ENCODE peak calls at places on chromosomes 5 and 9, in nine cellular contexts. T, M, E, J, I, V, K, X and A are unnamed samples.

GRCh38 chr5:79727722-79728355 is 38.2 kb downstream of the CMYA5 start:
- DNase-seq in I (no peak), J (no peak), K (no peak), E (no peak), M (no peak), V (no peak), T (no peak), X (no peak), A (no peak)

GRCh38 chr9:120948824-120949223 is 22.2 kb upstream of the TRAF1 start:
- DNase-seq in I (no peak), X (no peak), E (no peak), J (no peak), M (no peak), K (no peak), T (no peak), V (no peak), A (no peak)

GRCh38 chr5:173989432-173990082 is 587 bp downstream of the C5orf47 start:
- DNase-seq in I (no peak), M (no peak), K (no peak), X (no peak), T (no peak), J (no peak), E (no peak), V (no peak), A (no peak)

GRCh38 chr9:37904647-37905505 is 949 bp upstream of the SLC25A51 start:
- DNase-seq in X (no peak), M (no peak), I (peak), V (no peak), E (no peak), T (no peak), K (no peak), J (no peak), A (peak)

GRCh38 chr9:91187965-91188344 is 173.8 kb downstream of the AUH start:
- DNase-seq in K (no peak), V (no peak), I (no peak), X (no peak), T (no peak), E (no peak), M (no peak), J (peak), A (no peak)

GRCh38 chr5:78985407-78986223 is 505 bp upstream of the ARSB start:
- DNase-seq in V (no peak), I (peak), K (peak), J (peak), T (peak), E (no peak), M (peak), X (no peak), A (no peak)

GRCh38 chr5:78527054-78527884 is 121.3 kb downstream of the LHFPL2 start:
- DNase-seq in X (peak), I (no peak), E (no peak), M (no peak), J (peak), T (no peak), V (no peak), K (no peak), A (peak)

GRCh38 chr9:128724744-128725211 is 851 bp upstream of the ZDHHC12 start:
- DNase-seq in M (peak), J (peak), V (peak), T (peak), X (peak), E (no peak), I (peak), K (peak), A (peak)

GRCh38 chr9:27572918-27573698 is at the start of gene C9orf72:
- DNase-seq in M (no peak), J (peak), K (peak), T (peak), X (peak), E (peak), I (peak), V (peak), A (peak)

GRCh38 chr5:175872287-175873089 is 1.1 kb downstream of the CPLX2 start:
- DNase-seq in M (no peak), T (peak), E (no peak), J (no peak), X (peak), I (no peak), V (no peak), K (no peak), A (no peak)

GRCh38 chr9:120710110-120710981 is 3.9 kb downstream of the MEGF9 start:
- DNase-seq in E (no peak), M (peak), X (no peak), I (no peak), T (no peak), J (peak), K (no peak), V (no peak), A (peak)

GRCh38 chr5:2582106-2582505 is 169.4 kb downstream of the IRX2 start:
- DNase-seq in K (no peak), T (no peak), X (no peak), V (no peak), J (no peak), I (no peak), E (no peak), M (no peak), A (no peak)

GRCh38 chr9:3957296-3957695 is 342.6 kb downstream of the GLIS3 start:
- DNase-seq in J (no peak), K (no peak), X (no peak), E (no peak), M (no peak), V (no peak), T (no peak), I (no peak), A (no peak)

GRCh38 chr9:83596899-83597504 is 25.9 kb upstream of the IDNK start:
- DNase-seq in V (no peak), J (no peak), K (peak), X (peak), T (peak), I (peak), E (no peak), M (peak), A (peak)

GRCh38 chr9:31030741-31031202 is 1353.7 kb upstream of the ACO1 start:
- DNase-seq in X (no peak), E (no peak), M (peak), I (no peak), K (no peak), J (peak), V (no peak), T (no peak), A (no peak)